ENCODE peak calls at places on chromosomes 4 and X, in five cellular contexts. One of them, this sample, is unnamed.

GRCh38 chrX:7146703-7147430 is 645 bp upstream of the STS start:
- DNase-seq in fibroblast of lung: peak; percentile 12
- DNase-seq in CD4-positive, alpha-beta T cell: no peak
- DNase-seq in uterus: no peak
- DNase-seq in thyroid gland: no peak
- DNase-seq in this sample: no peak

GRCh38 chr4:53558981-53559620 is 32.2 kb downstream of the LNX1 start:
- DNase-seq in CD4-positive, alpha-beta T cell: no peak
- DNase-seq in fibroblast of lung: no peak
- DNase-seq in uterus: no peak
- DNase-seq in thyroid gland: no peak
- DNase-seq in this sample: no peak

GRCh38 chr4:170374770-170375169 is 285.0 kb upstream of the AADAT start:
- DNase-seq in fibroblast of lung: no peak
- DNase-seq in thyroid gland: no peak
- DNase-seq in uterus: no peak
- DNase-seq in CD4-positive, alpha-beta T cell: no peak
- DNase-seq in this sample: no peak

GRCh38 chr4:78584863-78585576 is 33.5 kb downstream of the ANXA3 start:
- DNase-seq in uterus: no peak
- DNase-seq in thyroid gland: no peak
- DNase-seq in fibroblast of lung: no peak
- DNase-seq in CD4-positive, alpha-beta T cell: no peak
- DNase-seq in this sample: no peak

GRCh38 chr4:6937748-6938147 is 28.1 kb downstream of the TBC1D14 start:
- DNase-seq in uterus: no peak
- DNase-seq in thyroid gland: no peak
- DNase-seq in fibroblast of lung: no peak
- DNase-seq in CD4-positive, alpha-beta T cell: no peak
- DNase-seq in this sample: no peak

GRCh38 chr4:87557348-87557747 is 28.2 kb upstream of the SPARCL1 start:
- DNase-seq in thyroid gland: no peak
- DNase-seq in uterus: no peak
- DNase-seq in CD4-positive, alpha-beta T cell: no peak
- DNase-seq in fibroblast of lung: no peak
- DNase-seq in this sample: no peak

GRCh38 chr4:152100378-152101201 is 339.8 kb upstream of the GATB start:
- DNase-seq in thyroid gland: no peak
- DNase-seq in fibroblast of lung: no peak
- DNase-seq in uterus: no peak
- DNase-seq in CD4-positive, alpha-beta T cell: peak; percentile 79
- DNase-seq in this sample: no peak

GRCh38 chr4:72900952-72901351 is 168.6 kb downstream of the COX18 start:
- DNase-seq in fibroblast of lung: no peak
- DNase-seq in CD4-positive, alpha-beta T cell: no peak
- DNase-seq in uterus: peak; percentile 47
- DNase-seq in thyroid gland: no peak
- DNase-seq in this sample: no peak

GRCh38 chrX:37958493-37959211 is 47.7 kb upstream of the SYTL5 start:
- DNase-seq in thyroid gland: no peak
- DNase-seq in fibroblast of lung: no peak
- DNase-seq in uterus: no peak
- DNase-seq in CD4-positive, alpha-beta T cell: no peak
- DNase-seq in this sample: peak; percentile 1

GRCh38 chr4:8419222-8420041 is 21.1 kb downstream of the ACOX3 start:
- DNase-seq in uterus: no peak
- DNase-seq in fibroblast of lung: peak; percentile 38
- DNase-seq in CD4-positive, alpha-beta T cell: no peak
- DNase-seq in thyroid gland: peak; percentile 32
- DNase-seq in this sample: no peak

GRCh38 chr4:2793578-2793919 is 664 bp downstream of the SH3BP2 start:
- DNase-seq in CD4-positive, alpha-beta T cell: no peak
- DNase-seq in fibroblast of lung: peak; percentile 53
- DNase-seq in uterus: peak; percentile 37
- DNase-seq in thyroid gland: peak; percentile 42
- DNase-seq in this sample: peak; percentile 24

GRCh38 chr4:184752496-184753275 is 18.8 kb upstream of the CENPU start:
- DNase-seq in thyroid gland: no peak
- DNase-seq in uterus: no peak
- DNase-seq in CD4-positive, alpha-beta T cell: no peak
- DNase-seq in fibroblast of lung: no peak
- DNase-seq in this sample: no peak

GRCh38 chr4:185472063-185472542 is 570 bp upstream of the CCDC110 start:
- DNase-seq in CD4-positive, alpha-beta T cell: no peak
- DNase-seq in uterus: no peak
- DNase-seq in fibroblast of lung: peak; percentile 8
- DNase-seq in thyroid gland: no peak
- DNase-seq in this sample: no peak

GRCh38 chrX:38959736-38960534 is 158.7 kb downstream of the MID1IP1 start:
- DNase-seq in thyroid gland: no peak
- DNase-seq in fibroblast of lung: peak; percentile 84
- DNase-seq in uterus: no peak
- DNase-seq in CD4-positive, alpha-beta T cell: no peak
- DNase-seq in this sample: no peak

GRCh38 chrX:38717871-38718270 is 83.4 kb upstream of the MID1IP1 start:
- DNase-seq in fibroblast of lung: peak; percentile 26
- DNase-seq in uterus: no peak
- DNase-seq in thyroid gland: no peak
- DNase-seq in CD4-positive, alpha-beta T cell: no peak
- DNase-seq in this sample: no peak

GRCh38 chrX:111095974-111096870 is at the start of gene PAK3:
- DNase-seq in CD4-positive, alpha-beta T cell: peak; percentile 26
- DNase-seq in fibroblast of lung: peak; percentile 33
- DNase-seq in uterus: peak; percentile 58
- DNase-seq in thyroid gland: peak; percentile 55
- DNase-seq in this sample: no peak

GRCh38 chr4:72875138-72875537 is 194.4 kb downstream of the COX18 start:
- DNase-seq in thyroid gland: no peak
- DNase-seq in CD4-positive, alpha-beta T cell: no peak
- DNase-seq in uterus: no peak
- DNase-seq in fibroblast of lung: no peak
- DNase-seq in this sample: no peak

GRCh38 chrX:107700317-107700774 is 72.0 kb downstream of the PRPS1 start:
- DNase-seq in uterus: no peak
- DNase-seq in thyroid gland: peak; percentile 72
- DNase-seq in CD4-positive, alpha-beta T cell: no peak
- DNase-seq in fibroblast of lung: peak; percentile 71
- DNase-seq in this sample: no peak

GRCh38 chr4:103198111-103198765 is at the start of gene CENPE:
- DNase-seq in uterus: peak; percentile 81
- DNase-seq in thyroid gland: peak; percentile 87
- DNase-seq in fibroblast of lung: peak; percentile 90
- DNase-seq in CD4-positive, alpha-beta T cell: peak; percentile 79
- DNase-seq in this sample: peak; percentile 93
- H3K27ac ChIP-seq in uterus: peak within 1 kb of the TSS; percentile 71
- H3K27ac ChIP-seq in thyroid gland: peak within 1 kb of the TSS; percentile 66
- H3K27ac ChIP-seq in fibroblast of lung: peak within 1 kb of the TSS; percentile 86
- H3K27ac ChIP-seq in CD4-positive, alpha-beta T cell: peak within 1 kb of the TSS; percentile 72
- H3K27ac ChIP-seq in this sample: peak within 1 kb of the TSS; percentile 80

DNA sequence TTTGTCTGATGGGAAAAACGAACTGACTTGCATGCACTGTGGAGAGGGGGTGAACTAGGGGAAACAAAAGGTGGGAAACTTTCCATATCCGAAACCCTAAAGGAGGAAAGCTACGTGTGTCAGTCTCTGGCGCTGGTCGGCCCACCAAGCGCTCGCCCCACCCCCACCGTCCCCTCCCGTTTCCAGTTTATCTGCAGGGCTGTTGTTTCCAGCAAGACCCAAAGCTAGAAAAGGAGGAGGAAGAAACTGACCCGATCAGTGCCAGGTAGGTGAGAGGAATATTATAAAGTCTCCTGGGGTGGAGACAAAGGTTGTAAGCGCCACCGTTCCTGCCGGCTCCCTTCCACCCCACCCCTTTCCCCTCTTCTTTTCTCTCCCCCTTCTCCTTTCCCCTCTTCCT is 591 bp downstream of the TCEAL9 start:
- DNase-seq in fibroblast of lung: no peak
- DNase-seq in thyroid gland: peak; percentile 47
- DNase-seq in uterus: peak; percentile 33
- DNase-seq in CD4-positive, alpha-beta T cell: no peak
- DNase-seq in this sample: no peak
- H3K27ac ChIP-seq in fibroblast of lung: peak overlapping the region; percentile 76
- H3K27ac ChIP-seq in thyroid gland: peak overlapping the region; percentile 96
- H3K27ac ChIP-seq in uterus: peak overlapping the region; percentile 99
- H3K27ac ChIP-seq in CD4-positive, alpha-beta T cell: no peak overlapping the region
- H3K27ac ChIP-seq in this sample: peak overlapping the region; percentile 71

GRCh38 chr4:119525771-119526712 is 102.6 kb downstream of the PDE5A start:
- DNase-seq in CD4-positive, alpha-beta T cell: no peak
- DNase-seq in fibroblast of lung: peak; percentile 31
- DNase-seq in uterus: no peak
- DNase-seq in thyroid gland: no peak
- DNase-seq in this sample: peak; percentile 18
- H3K27ac ChIP-seq in CD4-positive, alpha-beta T cell: no peak overlapping the region
- H3K27ac ChIP-seq in fibroblast of lung: peak overlapping the region; percentile 65
- H3K27ac ChIP-seq in uterus: peak overlapping the region; percentile 76
- H3K27ac ChIP-seq in thyroid gland: no peak overlapping the region
- H3K27ac ChIP-seq in this sample: peak overlapping the region; percentile 98

DNA sequence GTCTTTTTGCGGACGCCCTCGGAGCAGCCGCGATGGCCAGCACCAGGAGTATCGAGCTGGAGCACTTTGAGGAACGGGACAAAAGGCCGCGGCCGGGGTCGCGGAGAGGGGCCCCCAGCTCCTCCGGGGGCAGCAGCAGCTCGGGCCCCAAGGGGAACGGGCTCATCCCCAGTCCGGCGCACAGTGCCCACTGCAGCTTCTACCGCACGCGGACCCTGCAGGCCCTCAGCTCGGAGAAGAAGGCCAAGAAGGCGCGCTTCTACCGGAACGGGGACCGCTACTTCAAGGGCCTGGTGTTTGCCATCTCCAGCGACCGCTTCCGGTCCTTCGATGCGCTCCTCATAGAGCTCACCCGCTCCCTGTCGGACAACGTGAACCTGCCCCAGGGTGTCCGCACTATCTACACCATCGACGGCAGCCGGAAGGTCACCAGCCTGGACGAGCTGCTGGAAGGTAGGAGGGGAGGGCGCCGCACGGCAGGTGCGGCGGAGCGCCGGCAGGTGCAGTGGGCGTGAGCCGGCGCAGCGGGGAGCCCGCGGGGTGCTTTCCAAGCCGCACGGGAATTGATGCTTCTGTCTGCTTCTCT is 844 bp downstream of the DCLK2 start:
- DNase-seq in thyroid gland: peak; percentile 56
- DNase-seq in fibroblast of lung: peak; percentile 46
- DNase-seq in CD4-positive, alpha-beta T cell: no peak
- DNase-seq in uterus: peak; percentile 37
- DNase-seq in this sample: peak; percentile 54
- H3K27ac ChIP-seq in thyroid gland: peak overlapping the region; percentile 83
- H3K27ac ChIP-seq in fibroblast of lung: peak overlapping the region; percentile 67
- H3K27ac ChIP-seq in CD4-positive, alpha-beta T cell: no peak overlapping the region
- H3K27ac ChIP-seq in uterus: peak overlapping the region; percentile 77
- H3K27ac ChIP-seq in this sample: no peak overlapping the region

GRCh38 chrX:72430405-72430968 is 124.8 kb upstream of the CITED1 start:
- DNase-seq in thyroid gland: no peak
- DNase-seq in fibroblast of lung: no peak
- DNase-seq in uterus: no peak
- DNase-seq in CD4-positive, alpha-beta T cell: no peak
- DNase-seq in this sample: no peak

DNA sequence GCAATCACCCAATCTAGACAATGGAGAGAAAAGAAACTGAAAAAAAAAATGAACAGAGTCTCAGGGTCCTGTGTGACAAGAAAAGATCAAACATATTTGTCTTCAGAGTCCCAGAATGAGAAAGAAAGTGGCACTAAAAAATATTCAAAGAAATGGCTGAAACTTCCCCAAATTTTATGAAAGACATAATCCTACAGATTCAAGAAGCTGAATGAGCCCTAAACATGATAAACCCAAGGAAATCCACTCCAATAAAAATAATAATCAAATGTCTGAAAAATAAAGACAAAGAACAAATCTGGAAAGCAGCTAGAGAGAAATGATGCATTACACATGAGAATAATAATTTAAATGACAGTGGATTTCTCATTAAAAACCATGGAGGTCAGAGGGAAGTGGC is 130.3 kb upstream of the CITED1 start:
- DNase-seq in uterus: no peak
- DNase-seq in fibroblast of lung: no peak
- DNase-seq in thyroid gland: no peak
- DNase-seq in CD4-positive, alpha-beta T cell: no peak
- DNase-seq in this sample: no peak
- H3K27ac ChIP-seq in uterus: no peak overlapping the region
- H3K27ac ChIP-seq in fibroblast of lung: no peak overlapping the region
- H3K27ac ChIP-seq in thyroid gland: no peak overlapping the region
- H3K27ac ChIP-seq in CD4-positive, alpha-beta T cell: no peak overlapping the region
- H3K27ac ChIP-seq in this sample: no peak overlapping the region

This sample was measured in SJSA1.